ENCODE peak calls at places on chromosomes 7 and 10, in seven cellular contexts. S, U, Q, K, J, I and V are unnamed samples.

GRCh38 chr10:43238462-43238861 is 28.4 kb downstream of the RASGEF1A start:
- DNase-seq in I (no peak), J (no peak), K (no peak), S (no peak), Q (no peak), U (no peak), V (no peak)

GRCh38 chr7:123494193-123494796 is 40.1 kb downstream of the IQUB start:
- DNase-seq in U (no peak), I (no peak), J (no peak), S (peak), Q (peak), K (no peak), V (no peak)

GRCh38 chr10:103493362-103493871 is at the start of gene NEURL1:
- DNase-seq in I (no peak), K (no peak), U (no peak), J (no peak), Q (no peak), S (peak), V (peak)

GRCh38 chr7:64874114-64874513 is 29.0 kb upstream of the ZNF273 start:
- DNase-seq in S (no peak), K (no peak), J (no peak), Q (no peak), U (no peak), I (peak), V (no peak)

GRCh38 chr7:117896339-117896738 is 23.1 kb upstream of the CTTNBP2 start:
- DNase-seq in K (no peak), J (no peak), I (no peak), U (no peak), Q (no peak), S (no peak), V (no peak)

GRCh38 chr10:93236378-93237040 is 162.8 kb downstream of the CYP26A1 start:
- DNase-seq in I (no peak), K (no peak), S (no peak), Q (no peak), J (no peak), U (no peak), V (no peak)

GRCh38 chr10:25747038-25747437 is 187.0 kb upstream of the MYO3A start:
- DNase-seq in U (no peak), S (no peak), K (no peak), Q (no peak), I (peak), J (no peak), V (no peak)

GRCh38 chr10:102120987-102121738 is 995 bp upstream of the LDB1 start:
- DNase-seq in K (no peak), S (no peak), Q (no peak), U (no peak), I (peak), J (no peak), V (no peak)

GRCh38 chr7:73520673-73521635 is 1.1 kb downstream of the BAZ1B start:
- DNase-seq in J (no peak), Q (no peak), U (peak), I (no peak), K (no peak), S (peak), V (no peak)

GRCh38 chr7:74429153-74429747 is 24.5 kb upstream of the GTF2IRD1 start:
- DNase-seq in Q (no peak), K (no peak), J (no peak), U (peak), S (no peak), I (peak), V (no peak)

GRCh38 chr7:37771342-37771741 is 77.1 kb upstream of the NME8 start:
- DNase-seq in Q (no peak), K (no peak), S (no peak), I (no peak), U (no peak), J (no peak), V (no peak)

GRCh38 chr10:50335397-50335796 is 84.1 kb upstream of the ASAH2 start:
- DNase-seq in S (no peak), J (no peak), I (no peak), K (no peak), Q (no peak), U (no peak), V (no peak)

GRCh38 chr10:109889867-109890266 is 33.4 kb downstream of the XPNPEP1 start:
- DNase-seq in S (no peak), Q (no peak), J (no peak), K (no peak), I (peak), U (peak), V (no peak)

GRCh38 chr7:154884348-154884920 is 118.5 kb downstream of the PAXIP1 start:
- DNase-seq in U (no peak), S (no peak), J (no peak), I (no peak), K (no peak), Q (no peak), V (no peak)

GRCh38 chr7:130953193-130953592 is 219.2 kb upstream of the KLF14 start:
- DNase-seq in S (no peak), K (no peak), U (no peak), Q (no peak), I (no peak), J (no peak), V (no peak)

GRCh38 chr7:1290262-1291039 is 57.8 kb downstream of the UNCX start:
- DNase-seq in J (peak), S (peak), Q (no peak), I (no peak), K (no peak), U (no peak), V (no peak)

GRCh38 chr10:131907679-131908078 is 6.9 kb downstream of the PPP2R2D start:
- DNase-seq in J (no peak), I (no peak), Q (no peak), S (no peak), K (no peak), U (no peak), V (no peak)

GRCh38 chr10:92420554-92421275 is 129.7 kb downstream of the MARCHF5 start:
- DNase-seq in I (no peak), Q (no peak), U (no peak), J (peak), K (no peak), S (no peak), V (no peak)

GRCh38 chr10:48209246-48209645 is 65.2 kb downstream of the FRMPD2 start:
- DNase-seq in I (peak), K (no peak), U (no peak), Q (no peak), S (no peak), J (no peak), V (no peak)

GRCh38 chr7:46352335-46352954 is 431.4 kb upstream of the IGFBP3 start:
- DNase-seq in I (peak), S (peak), J (no peak), K (no peak), U (no peak), Q (no peak), V (no peak)

GRCh38 chr10:6348091-6348862 is 145.5 kb downstream of the PFKFB3 start:
- DNase-seq in Q (peak), J (no peak), U (peak), K (peak), I (peak), S (no peak), V (no peak)

GRCh38 chr7:128783143-128783799 is 7.7 kb upstream of the OPN1SW start:
- DNase-seq in J (no peak), S (peak), Q (no peak), U (no peak), I (peak), K (no peak), V (no peak)

GRCh38 chr7:141704741-141705140 is 2.8 kb upstream of the DENND11 start:
- DNase-seq in J (no peak), S (no peak), Q (no peak), K (no peak), U (no peak), I (no peak), V (no peak)

GRCh38 chr10:91798736-91799579 is 732 bp downstream of the TNKS2 start:
- DNase-seq in K (peak), S (peak), Q (peak), I (peak), U (peak), J (no peak), V (no peak)

GRCh38 chr7:126574838-126575250 is 677.9 kb downstream of the GRM8 start:
- DNase-seq in J (no peak), S (peak), I (peak), Q (no peak), U (no peak), K (no peak), V (no peak)

GRCh38 chr10:95196053-95196452 is 2.0 kb downstream of the ACSM6 start:
- DNase-seq in J (no peak), K (no peak), Q (no peak), U (no peak), I (peak), S (no peak), V (no peak)

GRCh38 chr7:37706807-37707206 is 23.2 kb downstream of the GPR141 start:
- DNase-seq in S (no peak), J (no peak), I (no peak), U (peak), Q (no peak), K (no peak), V (no peak)

GRCh38 chr10:49398000-49398861 is 2.3 kb upstream of the DRGX start:
- DNase-seq in U (peak), Q (peak), K (peak), J (peak), I (peak), S (no peak), V (no peak)

GRCh38 chr10:93875032-93875358 is 18.8 kb upstream of the SLC35G1 start:
- DNase-seq in S (no peak), K (no peak), Q (no peak), J (no peak), U (no peak), I (peak), V (no peak)

GRCh38 chr7:155877167-155877566 is 64.9 kb upstream of the SHH start:
- DNase-seq in J (no peak), I (no peak), K (no peak), Q (no peak), U (no peak), S (no peak), V (no peak)

GRCh38 chr7:41641006-41641714 is 61.7 kb downstream of the INHBA start:
- DNase-seq in Q (no peak), K (no peak), U (no peak), S (no peak), I (no peak), J (no peak), V (no peak)

GRCh38 chr10:14146501-14146900 is 184.2 kb downstream of the FRMD4A start:
- DNase-seq in K (no peak), Q (no peak), S (no peak), J (no peak), U (no peak), I (peak), V (no peak)

GRCh38 chr10:35495521-35496238 is 109.5 kb upstream of the GJD4 start:
- DNase-seq in I (no peak), U (peak), S (no peak), Q (no peak), K (no peak), J (no peak), V (no peak)